ENCODE peak calls at places on chromosomes 4 and X, in six cellular contexts. P is AG09319; D is GM13977; Q is activated CD8-positive, alpha-beta memory T cell treated with anti-CD3 and anti-CD28 coated beads for 1 hour; Y is GM12865; A is kidney glomerular epithelial cell. B is an unnamed sample.
A peak's percentile ranks its signal among the peaks of the same experiment; 100 is the strongest.

GRCh38 chr4:36088542-36088941 is 155.8 kb downstream of the ARAP2 start:
- DNase-seq in Q (no peak), Y (no peak), D (no peak), A (peak; percentile 69), P (no peak), B (no peak)

GRCh38 chr4:61614256-61614655 is 414.1 kb downstream of the ADGRL3 start:
- DNase-seq in P (no peak), Y (no peak), Q (no peak), D (no peak), A (no peak), B (no peak)

GRCh38 chr4:63049726-63050125 is 1359.5 kb downstream of the TECRL start:
- DNase-seq in Y (no peak), A (no peak), P (no peak), Q (no peak), D (no peak), B (no peak)

GRCh38 chr4:182808673-182809416 is 108.3 kb downstream of the DCTD start:
- DNase-seq in P (no peak), D (peak; percentile 74), Q (peak; percentile 13), A (no peak), Y (peak; percentile 76), B (no peak)

GRCh38 chr4:150999091-150999490 is 16.0 kb downstream of the LRBA start:
- DNase-seq in A (no peak), Y (no peak), Q (no peak), D (no peak), P (no peak), B (peak; percentile 16)

GRCh38 chrX:9416562-9417319 is 48.1 kb upstream of the TBL1X start:
- DNase-seq in A (no peak), D (no peak), Q (no peak), Y (no peak), P (peak; percentile 51), B (no peak)

GRCh38 chr4:93730251-93730650 is 98.3 kb upstream of the ATOH1 start:
- DNase-seq in Q (no peak), D (no peak), Y (no peak), P (no peak), A (no peak), B (no peak)

GRCh38 chrX:53281321-53281822 is at the start of gene IQSEC2:
- DNase-seq in Y (no peak), P (peak; percentile 52), Q (no peak), D (no peak), A (peak; percentile 34), B (no peak)

GRCh38 chr4:184422378-184422777 is 52.0 kb downstream of the IRF2 start:
- DNase-seq in A (no peak), P (no peak), Y (no peak), Q (no peak), D (no peak), B (no peak)

GRCh38 chr4:147481577-147482109 is 746 bp downstream of the EDNRA start:
- DNase-seq in D (no peak), Y (peak; percentile 49), A (peak; percentile 29), Q (no peak), P (no peak), B (no peak)

GRCh38 chrX:46311581-46312120 is 233.6 kb downstream of the ZNF674 start:
- DNase-seq in P (no peak), Q (no peak), Y (no peak), D (no peak), A (peak; percentile 2), B (no peak)

GRCh38 chr4:48905363-48906015 is 1.1 kb downstream of the OCIAD2 start:
- DNase-seq in Y (no peak), A (peak; percentile 50), Q (no peak), D (no peak), P (no peak), B (no peak)

GRCh38 chr4:76434901-76435688 is at the start of gene SHROOM3:
- DNase-seq in P (no peak), D (no peak), A (no peak), Q (no peak), Y (no peak), B (no peak)

GRCh38 chr4:55186123-55186522 is 60.7 kb upstream of the KDR start:
- DNase-seq in A (no peak), Y (no peak), D (no peak), P (no peak), Q (no peak), B (no peak)

GRCh38 chrX:134642394-134642793 is 15.9 kb downstream of the PLAC1 start:
- DNase-seq in D (no peak), Y (no peak), A (peak; percentile 75), Q (no peak), P (no peak), B (no peak)

GRCh38 chrX:9853307-9853706 is 67.1 kb downstream of the SHROOM2 start:
- DNase-seq in Y (no peak), P (no peak), D (no peak), A (no peak), Q (no peak), B (no peak)

B was measured in germinal center.